ENCODE peak calls at places on chromosomes 12 and 14, in six cellular contexts. K, M, F, J, T and G are unnamed samples.

GRCh38 chr14:93115920-93116675 is at the start of gene ITPK1:
- DNase-seq in F (peak), K (no peak), T (peak), M (peak), J (peak), G (peak)

GRCh38 chr12:104291867-104292524 is 11.5 kb upstream of the EID3 start:
- DNase-seq in M (no peak), F (no peak), K (no peak), J (no peak), T (no peak), G (no peak)

GRCh38 chr14:37598973-37599526 is 3.6 kb downstream of the TTC6 start:
- DNase-seq in T (no peak), F (no peak), M (no peak), J (no peak), K (no peak), G (no peak)

GRCh38 chr12:60042835-60043234 is 447.0 kb downstream of the SLC16A7 start:
- DNase-seq in M (no peak), K (no peak), J (no peak), T (no peak), F (no peak), G (no peak)

GRCh38 chr12:74412607-74413230 is 124.9 kb upstream of the ATXN7L3B start:
- DNase-seq in J (no peak), T (no peak), K (no peak), M (peak), F (no peak), G (no peak)

GRCh38 chr14:91957876-91958313 is 10.4 kb upstream of the FBLN5 start:
- DNase-seq in J (no peak), K (no peak), T (peak), M (no peak), F (no peak), G (no peak)

GRCh38 chr14:57869530-57870088 is 3.7 kb upstream of the SLC35F4 start:
- DNase-seq in F (no peak), M (no peak), K (no peak), T (no peak), J (no peak), G (no peak)

GRCh38 chr12:83102499-83102898 is 415.8 kb downstream of the TMTC2 start:
- DNase-seq in K (no peak), M (peak), J (no peak), F (no peak), T (no peak), G (no peak)

GRCh38 chr14:68793734-68794129 is 865 bp upstream of the ZFP36L1 start:
- DNase-seq in T (no peak), J (no peak), K (no peak), F (no peak), M (no peak), G (no peak)

GRCh38 chr12:127688901-127689428 is 578.0 kb upstream of the TMEM132C start:
- DNase-seq in F (no peak), M (no peak), T (no peak), K (no peak), J (no peak), G (no peak)

GRCh38 chr14:87066221-87066817 is 926.7 kb downstream of the GALC start:
- DNase-seq in F (no peak), T (no peak), M (peak), J (no peak), K (no peak), G (no peak)

GRCh38 chr14:54593860-54594259 is 26.9 kb downstream of the SAMD4A start:
- DNase-seq in F (no peak), J (no peak), M (no peak), K (no peak), T (no peak), G (no peak)

GRCh38 chr12:50387487-50387886 is 8.9 kb downstream of the FAM186A start:
- DNase-seq in M (peak), J (no peak), T (no peak), F (no peak), K (no peak), G (no peak)

GRCh38 chr12:129659927-129660326 is 243.9 kb downstream of the TMEM132D start:
- DNase-seq in T (no peak), F (no peak), K (no peak), J (no peak), M (peak), G (peak)

GRCh38 chr14:76872796-76873432 is 46.7 kb downstream of the LRRC74A start:
- DNase-seq in T (peak), F (peak), K (no peak), J (peak), M (peak), G (peak)

GRCh38 chr12:112937741-112938719 is at the start of gene OAS3:
- DNase-seq in J (no peak), T (peak), F (peak), M (peak), K (peak), G (peak)

GRCh38 chr14:68747366-68747765 is 45.5 kb downstream of the ZFP36L1 start:
- DNase-seq in T (no peak), F (no peak), J (no peak), M (no peak), K (no peak), G (no peak)

GRCh38 chr14:39369029-39369428 is 63.2 kb downstream of the FBXO33 start:
- DNase-seq in J (no peak), F (no peak), K (no peak), M (no peak), T (no peak), G (no peak)

GRCh38 chr12:47939009-47939601 is 24.3 kb upstream of the TMEM106C start:
- DNase-seq in T (peak), K (no peak), M (no peak), F (no peak), J (no peak), G (no peak)

GRCh38 chr12:115210533-115211252 is 526.7 kb upstream of the TBX3 start:
- DNase-seq in T (no peak), F (no peak), M (no peak), J (no peak), K (no peak), G (no peak)